ENCODE peak calls at places on chromosomes 16 and 17, in seven cellular contexts. One of them, this sample, is unnamed.

GRCh38 chr17:69729937-69730336 is 315.4 kb downstream of the MAP2K6 start:
- DNase-seq in T-helper 1 cell: no peak
- DNase-seq in nucleus accumbens: no peak
- DNase-seq in GDM1: no peak
- DNase-seq in fibroblast of villous mesenchyme: no peak
- DNase-seq in SW480: no peak
- DNase-seq in activated gamma-delta T cell: no peak
- DNase-seq in this sample: peak; percentile 78

GRCh38 chr16:31344712-31345111 is 10.3 kb upstream of the ITGAX start:
- DNase-seq in T-helper 1 cell: no peak
- DNase-seq in nucleus accumbens: no peak
- DNase-seq in GDM1: no peak
- DNase-seq in fibroblast of villous mesenchyme: no peak
- DNase-seq in SW480: no peak
- DNase-seq in activated gamma-delta T cell: no peak
- DNase-seq in this sample: no peak

GRCh38 chr16:27993587-27993986 is 69.9 kb downstream of the GSG1L start:
- DNase-seq in T-helper 1 cell: no peak
- DNase-seq in nucleus accumbens: no peak
- DNase-seq in GDM1: no peak
- DNase-seq in fibroblast of villous mesenchyme: no peak
- DNase-seq in SW480: no peak
- DNase-seq in activated gamma-delta T cell: no peak
- DNase-seq in this sample: no peak

GRCh38 chr16:10664720-10665126 is 30.0 kb downstream of the TEKT5 start:
- DNase-seq in T-helper 1 cell: no peak
- DNase-seq in nucleus accumbens: no peak
- DNase-seq in GDM1: no peak
- DNase-seq in fibroblast of villous mesenchyme: no peak
- DNase-seq in SW480: no peak
- DNase-seq in activated gamma-delta T cell: no peak
- DNase-seq in this sample: no peak

GRCh38 chr16:2371421-2371820 is 30.9 kb upstream of the ABCA3 start:
- DNase-seq in T-helper 1 cell: no peak
- DNase-seq in nucleus accumbens: no peak
- DNase-seq in GDM1: no peak
- DNase-seq in fibroblast of villous mesenchyme: no peak
- DNase-seq in SW480: no peak
- DNase-seq in activated gamma-delta T cell: no peak
- DNase-seq in this sample: no peak

GRCh38 chr16:20647736-20648135 is 49.7 kb downstream of the ACSM1 start:
- DNase-seq in T-helper 1 cell: no peak
- DNase-seq in nucleus accumbens: no peak
- DNase-seq in GDM1: no peak
- DNase-seq in fibroblast of villous mesenchyme: no peak
- DNase-seq in SW480: no peak
- DNase-seq in activated gamma-delta T cell: no peak
- DNase-seq in this sample: no peak

GRCh38 chr16:50838885-50839284 is 97.0 kb downstream of the CYLD start:
- DNase-seq in T-helper 1 cell: no peak
- DNase-seq in nucleus accumbens: no peak
- DNase-seq in GDM1: no peak
- DNase-seq in fibroblast of villous mesenchyme: no peak
- DNase-seq in SW480: no peak
- DNase-seq in activated gamma-delta T cell: no peak
- DNase-seq in this sample: no peak

GRCh38 chr17:42895185-42895555 is 5.4 kb upstream of the G6PC1 start:
- DNase-seq in T-helper 1 cell: no peak
- DNase-seq in nucleus accumbens: no peak
- DNase-seq in GDM1: no peak
- DNase-seq in fibroblast of villous mesenchyme: peak; percentile 48
- DNase-seq in SW480: no peak
- DNase-seq in activated gamma-delta T cell: no peak
- DNase-seq in this sample: no peak

GRCh38 chr17:48831549-48831883 is 681 bp downstream of the CALCOCO2 start:
- DNase-seq in T-helper 1 cell: no peak
- DNase-seq in nucleus accumbens: no peak
- DNase-seq in GDM1: no peak
- DNase-seq in fibroblast of villous mesenchyme: no peak
- DNase-seq in SW480: no peak
- DNase-seq in activated gamma-delta T cell: no peak
- DNase-seq in this sample: no peak

GRCh38 chr17:74526681-74527080 is 4.6 kb downstream of the CD300LB start:
- DNase-seq in T-helper 1 cell: no peak
- DNase-seq in nucleus accumbens: no peak
- DNase-seq in GDM1: no peak
- DNase-seq in fibroblast of villous mesenchyme: no peak
- DNase-seq in SW480: no peak
- DNase-seq in activated gamma-delta T cell: no peak
- DNase-seq in this sample: no peak

GRCh38 chr17:81700353-81701287 is 2.5 kb upstream of the MRPL12 start:
- DNase-seq in T-helper 1 cell: no peak
- DNase-seq in nucleus accumbens: no peak
- DNase-seq in GDM1: no peak
- DNase-seq in fibroblast of villous mesenchyme: no peak
- DNase-seq in SW480: no peak
- DNase-seq in activated gamma-delta T cell: no peak
- DNase-seq in this sample: no peak

GRCh38 chr16:684961-685696 is 995 bp upstream of the JMJD8 start:
- DNase-seq in T-helper 1 cell: no peak
- DNase-seq in nucleus accumbens: no peak
- DNase-seq in GDM1: no peak
- DNase-seq in fibroblast of villous mesenchyme: no peak
- DNase-seq in SW480: peak; percentile 88
- DNase-seq in activated gamma-delta T cell: no peak
- DNase-seq in this sample: no peak

GRCh38 chr16:79601092-79601977 is 798 bp upstream of the MAF start:
- DNase-seq in T-helper 1 cell: peak; percentile 19
- DNase-seq in nucleus accumbens: no peak
- DNase-seq in GDM1: no peak
- DNase-seq in fibroblast of villous mesenchyme: peak; percentile 44
- DNase-seq in SW480: peak; percentile 32
- DNase-seq in activated gamma-delta T cell: no peak
- DNase-seq in this sample: no peak

GRCh38 chr16:2250652-2251280 is 621 bp downstream of the ECI1 start:
- DNase-seq in T-helper 1 cell: peak; percentile 29
- DNase-seq in nucleus accumbens: no peak
- DNase-seq in GDM1: no peak
- DNase-seq in fibroblast of villous mesenchyme: peak; percentile 44
- DNase-seq in SW480: no peak
- DNase-seq in activated gamma-delta T cell: no peak
- DNase-seq in this sample: no peak

GRCh38 chr17:66954632-66955031 is 9.9 kb upstream of the CACNG4 start:
- DNase-seq in T-helper 1 cell: no peak
- DNase-seq in nucleus accumbens: no peak
- DNase-seq in GDM1: no peak
- DNase-seq in fibroblast of villous mesenchyme: no peak
- DNase-seq in SW480: no peak
- DNase-seq in activated gamma-delta T cell: no peak
- DNase-seq in this sample: no peak

GRCh38 chr16:56961386-56961785 is 364 bp upstream of the CETP start:
- DNase-seq in T-helper 1 cell: no peak
- DNase-seq in nucleus accumbens: no peak
- DNase-seq in GDM1: no peak
- DNase-seq in fibroblast of villous mesenchyme: no peak
- DNase-seq in SW480: no peak
- DNase-seq in activated gamma-delta T cell: no peak
- DNase-seq in this sample: no peak

GRCh38 chr17:71496552-71496951 is 624.3 kb upstream of the SOX9 start:
- DNase-seq in T-helper 1 cell: no peak
- DNase-seq in nucleus accumbens: no peak
- DNase-seq in GDM1: no peak
- DNase-seq in fibroblast of villous mesenchyme: peak; percentile 89
- DNase-seq in SW480: no peak
- DNase-seq in activated gamma-delta T cell: no peak
- DNase-seq in this sample: no peak

GRCh38 chr17:82273327-82274133 is at the start of gene CSNK1D:
- DNase-seq in T-helper 1 cell: peak; percentile 90
- DNase-seq in nucleus accumbens: peak; percentile 84
- DNase-seq in GDM1: peak; percentile 82
- DNase-seq in fibroblast of villous mesenchyme: peak; percentile 89
- DNase-seq in SW480: peak; percentile 77
- DNase-seq in activated gamma-delta T cell: peak; percentile 85
- DNase-seq in this sample: peak; percentile 87

GRCh38 chr16:53112015-53112414 is 57.2 kb downstream of the CHD9 start:
- DNase-seq in T-helper 1 cell: no peak
- DNase-seq in nucleus accumbens: no peak
- DNase-seq in GDM1: no peak
- DNase-seq in fibroblast of villous mesenchyme: peak; percentile 48
- DNase-seq in SW480: no peak
- DNase-seq in activated gamma-delta T cell: no peak
- DNase-seq in this sample: no peak

GRCh38 chr16:4846503-4846900 is 586 bp downstream of the GLYR1 start:
- DNase-seq in T-helper 1 cell: peak; percentile 11
- DNase-seq in nucleus accumbens: peak; percentile 43
- DNase-seq in GDM1: peak; percentile 5
- DNase-seq in fibroblast of villous mesenchyme: peak; percentile 76
- DNase-seq in SW480: peak; percentile 29
- DNase-seq in activated gamma-delta T cell: no peak
- DNase-seq in this sample: no peak

GRCh38 chr17:22703204-22703603 is 1010.9 kb downstream of the KCNJ18 start:
- DNase-seq in T-helper 1 cell: no peak
- DNase-seq in nucleus accumbens: no peak
- DNase-seq in GDM1: no peak
- DNase-seq in fibroblast of villous mesenchyme: no peak
- DNase-seq in SW480: no peak
- DNase-seq in activated gamma-delta T cell: no peak
- DNase-seq in this sample: no peak

GRCh38 chr16:24758373-24758772 is 28.9 kb downstream of the TNRC6A start:
- DNase-seq in T-helper 1 cell: no peak
- DNase-seq in nucleus accumbens: no peak
- DNase-seq in GDM1: no peak
- DNase-seq in fibroblast of villous mesenchyme: no peak
- DNase-seq in SW480: no peak
- DNase-seq in activated gamma-delta T cell: no peak
- DNase-seq in this sample: no peak

GRCh38 chr17:21089933-21090888 is 36.6 kb upstream of the DHRS7B start:
- DNase-seq in T-helper 1 cell: no peak
- DNase-seq in nucleus accumbens: no peak
- DNase-seq in GDM1: no peak
- DNase-seq in fibroblast of villous mesenchyme: no peak
- DNase-seq in SW480: no peak
- DNase-seq in activated gamma-delta T cell: no peak
- DNase-seq in this sample: no peak

GRCh38 chr17:82301916-82302497 is 15.4 kb downstream of the CD7 start:
- DNase-seq in T-helper 1 cell: peak; percentile 42
- DNase-seq in nucleus accumbens: no peak
- DNase-seq in GDM1: peak; percentile 18
- DNase-seq in fibroblast of villous mesenchyme: no peak
- DNase-seq in SW480: peak; percentile 59
- DNase-seq in activated gamma-delta T cell: no peak
- DNase-seq in this sample: no peak

GRCh38 chr16:72787519-72788268 is 260.2 kb downstream of the ZFHX3 start:
- DNase-seq in T-helper 1 cell: peak; percentile 14
- DNase-seq in nucleus accumbens: peak; percentile 47
- DNase-seq in GDM1: no peak
- DNase-seq in fibroblast of villous mesenchyme: peak; percentile 86
- DNase-seq in SW480: no peak
- DNase-seq in activated gamma-delta T cell: peak; percentile 25
- DNase-seq in this sample: peak; percentile 14

GRCh38 chr17:75288784-75289121 is 480 bp downstream of the SLC25A19 start:
- DNase-seq in T-helper 1 cell: no peak
- DNase-seq in nucleus accumbens: no peak
- DNase-seq in GDM1: no peak
- DNase-seq in fibroblast of villous mesenchyme: no peak
- DNase-seq in SW480: peak; percentile 77
- DNase-seq in activated gamma-delta T cell: no peak
- DNase-seq in this sample: no peak

GRCh38 chr17:77378318-77379064 is 237.7 kb downstream of the SEC14L1 start:
- DNase-seq in T-helper 1 cell: no peak
- DNase-seq in nucleus accumbens: no peak
- DNase-seq in GDM1: no peak
- DNase-seq in fibroblast of villous mesenchyme: no peak
- DNase-seq in SW480: no peak
- DNase-seq in activated gamma-delta T cell: no peak
- DNase-seq in this sample: peak; percentile 97

GRCh38 chr17:58531661-58532554 is 17.5 kb upstream of the MTMR4 start:
- DNase-seq in T-helper 1 cell: peak; percentile 63
- DNase-seq in nucleus accumbens: peak; percentile 59
- DNase-seq in GDM1: no peak
- DNase-seq in fibroblast of villous mesenchyme: peak; percentile 48
- DNase-seq in SW480: peak; percentile 33
- DNase-seq in activated gamma-delta T cell: peak; percentile 43
- DNase-seq in this sample: peak; percentile 71

GRCh38 chr17:31310260-31310659 is 3.6 kb downstream of the EVI2B start:
- DNase-seq in T-helper 1 cell: peak; percentile 61
- DNase-seq in nucleus accumbens: no peak
- DNase-seq in GDM1: no peak
- DNase-seq in fibroblast of villous mesenchyme: no peak
- DNase-seq in SW480: no peak
- DNase-seq in activated gamma-delta T cell: no peak
- DNase-seq in this sample: no peak

GRCh38 chr16:24013733-24014645 is 178.2 kb downstream of the PRKCB start:
- DNase-seq in T-helper 1 cell: peak; percentile 18
- DNase-seq in nucleus accumbens: no peak
- DNase-seq in GDM1: peak; percentile 64
- DNase-seq in fibroblast of villous mesenchyme: no peak
- DNase-seq in SW480: peak; percentile 58
- DNase-seq in activated gamma-delta T cell: no peak
- DNase-seq in this sample: peak; percentile 77

GRCh38 chr17:29663155-29663554 is 40.4 kb upstream of the CORO6 start:
- DNase-seq in T-helper 1 cell: no peak
- DNase-seq in nucleus accumbens: no peak
- DNase-seq in GDM1: no peak
- DNase-seq in fibroblast of villous mesenchyme: peak; percentile 71
- DNase-seq in SW480: no peak
- DNase-seq in activated gamma-delta T cell: no peak
- DNase-seq in this sample: no peak

GRCh38 chr17:66175892-66176291 is 16.0 kb downstream of the CEP112 start:
- DNase-seq in T-helper 1 cell: no peak
- DNase-seq in nucleus accumbens: no peak
- DNase-seq in GDM1: no peak
- DNase-seq in fibroblast of villous mesenchyme: no peak
- DNase-seq in SW480: no peak
- DNase-seq in activated gamma-delta T cell: no peak
- DNase-seq in this sample: no peak

GRCh38 chr17:16989953-16990860 is 18.3 kb upstream of the TNFRSF13B start:
- DNase-seq in T-helper 1 cell: no peak
- DNase-seq in nucleus accumbens: no peak
- DNase-seq in GDM1: no peak
- DNase-seq in fibroblast of villous mesenchyme: peak; percentile 41
- DNase-seq in SW480: no peak
- DNase-seq in activated gamma-delta T cell: no peak
- DNase-seq in this sample: peak; percentile 60